ENCODE peak calls at places on chromosomes 1 and 21, in seven cellular contexts. One of them, this sample, is unnamed.

GRCh38 chr1:99661780-99662179 is 15.9 kb downstream of the PALMD start:
- DNase-seq in psoas muscle: no peak
- DNase-seq in astrocyte of the cerebellum: no peak
- DNase-seq in dorsolateral prefrontal cortex: no peak
- DNase-seq in CD8-positive, alpha-beta T cell: no peak
- DNase-seq in epithelial cell of esophagus: peak
- DNase-seq in ovary: no peak
- DNase-seq in this sample: no peak

GRCh38 chr1:9201421-9202239 is 32.9 kb upstream of the H6PD start:
- DNase-seq in astrocyte of the cerebellum: peak
- DNase-seq in CD8-positive, alpha-beta T cell: no peak
- DNase-seq in ovary: peak
- DNase-seq in psoas muscle: peak
- DNase-seq in epithelial cell of esophagus: peak
- DNase-seq in dorsolateral prefrontal cortex: no peak
- DNase-seq in this sample: no peak

GRCh38 chr1:24526940-24527542 is 24.4 kb downstream of the RCAN3 start:
- DNase-seq in epithelial cell of esophagus: peak
- DNase-seq in dorsolateral prefrontal cortex: no peak
- DNase-seq in CD8-positive, alpha-beta T cell: no peak
- DNase-seq in ovary: no peak
- DNase-seq in astrocyte of the cerebellum: no peak
- DNase-seq in psoas muscle: no peak
- DNase-seq in this sample: no peak

GRCh38 chr21:37555672-37556261 is 189.2 kb downstream of the DYRK1A start:
- DNase-seq in dorsolateral prefrontal cortex: no peak
- DNase-seq in astrocyte of the cerebellum: no peak
- DNase-seq in ovary: no peak
- DNase-seq in epithelial cell of esophagus: no peak
- DNase-seq in CD8-positive, alpha-beta T cell: no peak
- DNase-seq in psoas muscle: peak
- DNase-seq in this sample: peak

GRCh38 chr1:109369167-109369746 is 28.5 kb downstream of the SORT1 start:
- DNase-seq in psoas muscle: no peak
- DNase-seq in dorsolateral prefrontal cortex: no peak
- DNase-seq in astrocyte of the cerebellum: no peak
- DNase-seq in epithelial cell of esophagus: no peak
- DNase-seq in CD8-positive, alpha-beta T cell: no peak
- DNase-seq in ovary: no peak
- DNase-seq in this sample: no peak

GRCh38 chr21:14259669-14260458 is 43.9 kb downstream of the RBM11 start:
- DNase-seq in epithelial cell of esophagus: peak
- DNase-seq in psoas muscle: no peak
- DNase-seq in astrocyte of the cerebellum: peak
- DNase-seq in dorsolateral prefrontal cortex: no peak
- DNase-seq in CD8-positive, alpha-beta T cell: no peak
- DNase-seq in ovary: no peak
- DNase-seq in this sample: no peak

GRCh38 chr1:86137458-86137857 is 19.1 kb downstream of the COL24A1 start:
- DNase-seq in CD8-positive, alpha-beta T cell: no peak
- DNase-seq in epithelial cell of esophagus: peak
- DNase-seq in ovary: no peak
- DNase-seq in psoas muscle: no peak
- DNase-seq in dorsolateral prefrontal cortex: no peak
- DNase-seq in astrocyte of the cerebellum: peak
- DNase-seq in this sample: no peak

GRCh38 chr1:231219422-231220401 is 21.3 kb upstream of the GNPAT start:
- DNase-seq in astrocyte of the cerebellum: no peak
- DNase-seq in epithelial cell of esophagus: no peak
- DNase-seq in dorsolateral prefrontal cortex: no peak
- DNase-seq in ovary: no peak
- DNase-seq in CD8-positive, alpha-beta T cell: no peak
- DNase-seq in psoas muscle: no peak
- DNase-seq in this sample: no peak

GRCh38 chr1:204688007-204688406 is 2.5 kb upstream of the LRRN2 start:
- DNase-seq in dorsolateral prefrontal cortex: no peak
- DNase-seq in psoas muscle: no peak
- DNase-seq in astrocyte of the cerebellum: no peak
- DNase-seq in CD8-positive, alpha-beta T cell: no peak
- DNase-seq in ovary: no peak
- DNase-seq in epithelial cell of esophagus: no peak
- DNase-seq in this sample: no peak

GRCh38 chr1:34859442-34860200 is at the start of gene SMIM12:
- DNase-seq in astrocyte of the cerebellum: peak
- DNase-seq in ovary: peak
- DNase-seq in CD8-positive, alpha-beta T cell: peak
- DNase-seq in epithelial cell of esophagus: peak
- DNase-seq in dorsolateral prefrontal cortex: peak
- DNase-seq in psoas muscle: peak
- DNase-seq in this sample: peak

GRCh38 chr21:42669069-42669468 is 15.6 kb downstream of the PDE9A start:
- DNase-seq in astrocyte of the cerebellum: no peak
- DNase-seq in CD8-positive, alpha-beta T cell: no peak
- DNase-seq in psoas muscle: no peak
- DNase-seq in epithelial cell of esophagus: no peak
- DNase-seq in dorsolateral prefrontal cortex: no peak
- DNase-seq in ovary: peak
- DNase-seq in this sample: no peak

GRCh38 chr1:87961992-87962391 is 633.3 kb downstream of the LMO4 start:
- DNase-seq in dorsolateral prefrontal cortex: no peak
- DNase-seq in psoas muscle: no peak
- DNase-seq in epithelial cell of esophagus: peak
- DNase-seq in astrocyte of the cerebellum: no peak
- DNase-seq in ovary: no peak
- DNase-seq in CD8-positive, alpha-beta T cell: no peak
- DNase-seq in this sample: no peak

GRCh38 chr1:222053790-222054294 is 312.0 kb upstream of the DUSP10 start:
- DNase-seq in psoas muscle: no peak
- DNase-seq in astrocyte of the cerebellum: no peak
- DNase-seq in dorsolateral prefrontal cortex: no peak
- DNase-seq in epithelial cell of esophagus: no peak
- DNase-seq in CD8-positive, alpha-beta T cell: no peak
- DNase-seq in ovary: no peak
- DNase-seq in this sample: no peak

GRCh38 chr1:19483261-19483660 is 2.1 kb downstream of the CAPZB start:
- DNase-seq in dorsolateral prefrontal cortex: no peak
- DNase-seq in astrocyte of the cerebellum: no peak
- DNase-seq in psoas muscle: no peak
- DNase-seq in CD8-positive, alpha-beta T cell: no peak
- DNase-seq in epithelial cell of esophagus: no peak
- DNase-seq in ovary: no peak
- DNase-seq in this sample: no peak
- H3K4me3 ChIP-seq in dorsolateral prefrontal cortex: peak
- H3K4me3 ChIP-seq in astrocyte of the cerebellum: peak
- H3K4me3 ChIP-seq in psoas muscle: peak
- H3K4me3 ChIP-seq in CD8-positive, alpha-beta T cell: peak
- H3K4me3 ChIP-seq in epithelial cell of esophagus: peak
- H3K4me3 ChIP-seq in ovary: peak
- H3K4me3 ChIP-seq in this sample: peak

GRCh38 chr1:228004331-228004871 is 2.4 kb upstream of the WNT3A start:
- DNase-seq in CD8-positive, alpha-beta T cell: no peak
- DNase-seq in ovary: no peak
- DNase-seq in psoas muscle: no peak
- DNase-seq in epithelial cell of esophagus: peak
- DNase-seq in astrocyte of the cerebellum: no peak
- DNase-seq in dorsolateral prefrontal cortex: no peak
- DNase-seq in this sample: peak
- TF ChIP-seq CTCF in CD8-positive, alpha-beta T cell: no peak
- TF ChIP-seq CTCF in ovary: no peak
- TF ChIP-seq CTCF in psoas muscle: peak
- TF ChIP-seq CTCF in epithelial cell of esophagus: peak
- TF ChIP-seq CTCF in astrocyte of the cerebellum: peak
- TF ChIP-seq CTCF in dorsolateral prefrontal cortex: no peak
- TF ChIP-seq CTCF in this sample: no peak

DNA sequence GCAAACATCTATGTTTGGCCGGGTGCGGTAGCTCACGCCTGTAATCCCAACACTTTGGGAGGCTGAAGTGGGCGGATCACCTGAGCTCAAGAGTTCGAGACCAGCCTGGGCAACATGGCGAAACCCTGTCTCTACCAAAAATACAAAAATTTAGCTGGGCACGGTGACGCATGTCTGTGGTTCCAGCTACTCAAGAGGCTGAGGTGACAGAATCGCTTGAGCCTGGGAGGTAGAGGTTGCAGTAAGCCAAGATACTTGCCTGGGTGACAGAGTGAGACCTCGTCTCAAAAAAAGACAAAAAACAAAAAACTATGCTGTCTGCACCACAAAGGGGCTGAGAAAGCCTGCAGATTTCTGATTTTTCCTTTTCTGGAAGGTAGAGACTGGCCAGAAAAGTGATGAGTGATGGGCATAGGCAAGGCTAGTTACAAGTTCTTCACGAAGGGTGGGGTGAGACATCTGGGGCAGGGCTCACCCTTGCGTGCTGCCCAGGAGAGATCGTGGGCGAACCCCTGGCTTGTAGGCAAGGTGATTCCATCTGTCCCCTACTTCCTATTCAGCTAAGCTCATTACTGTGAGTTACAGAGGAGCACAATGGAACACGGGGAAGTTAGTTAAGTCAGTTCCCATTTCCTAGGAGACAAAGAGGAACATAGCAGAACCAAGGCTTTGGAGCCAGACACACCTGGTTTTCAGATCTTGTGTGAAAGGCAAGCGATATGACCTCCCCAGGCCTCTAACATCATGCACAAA is 3.2 kb downstream of the SLC2A1 start:
- DNase-seq in psoas muscle: no peak
- DNase-seq in CD8-positive, alpha-beta T cell: no peak
- DNase-seq in dorsolateral prefrontal cortex: no peak
- DNase-seq in epithelial cell of esophagus: no peak
- DNase-seq in astrocyte of the cerebellum: no peak
- DNase-seq in ovary: no peak
- DNase-seq in this sample: no peak
- H3K4me3 ChIP-seq in psoas muscle: no peak
- H3K4me3 ChIP-seq in CD8-positive, alpha-beta T cell: no peak
- H3K4me3 ChIP-seq in dorsolateral prefrontal cortex: no peak
- H3K4me3 ChIP-seq in epithelial cell of esophagus: peak
- H3K4me3 ChIP-seq in astrocyte of the cerebellum: peak
- H3K4me3 ChIP-seq in ovary: no peak
- H3K4me3 ChIP-seq in this sample: no peak

DNA sequence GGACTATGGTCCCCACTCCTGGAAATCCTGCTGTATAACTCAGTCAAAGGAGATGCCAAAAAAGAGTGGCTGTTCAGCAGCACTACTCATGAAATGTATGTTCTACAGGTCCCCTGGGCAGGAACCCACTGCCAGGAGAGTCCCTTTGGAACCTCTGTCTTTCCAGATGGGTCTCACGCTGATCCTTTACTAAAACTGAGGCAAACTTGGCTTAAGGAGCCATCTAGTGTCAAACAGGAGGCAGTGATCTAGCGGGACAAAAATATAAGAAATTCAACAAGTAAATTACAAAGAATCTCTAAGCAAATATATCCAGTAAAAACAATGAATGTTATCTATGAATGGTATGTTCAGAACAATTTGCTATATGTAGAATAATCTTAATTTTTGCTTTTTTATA is 80.5 kb upstream of the PRMT6 start:
- DNase-seq in CD8-positive, alpha-beta T cell: no peak
- DNase-seq in astrocyte of the cerebellum: no peak
- DNase-seq in epithelial cell of esophagus: no peak
- DNase-seq in dorsolateral prefrontal cortex: no peak
- DNase-seq in psoas muscle: no peak
- DNase-seq in ovary: no peak
- DNase-seq in this sample: no peak
- TF ChIP-seq CTCF in CD8-positive, alpha-beta T cell: no peak
- TF ChIP-seq CTCF in astrocyte of the cerebellum: no peak
- TF ChIP-seq CTCF in epithelial cell of esophagus: peak
- TF ChIP-seq CTCF in dorsolateral prefrontal cortex: no peak
- TF ChIP-seq CTCF in psoas muscle: no peak
- TF ChIP-seq CTCF in ovary: no peak
- TF ChIP-seq CTCF in this sample: no peak

GRCh38 chr1:245197911-245198379 is 43.2 kb downstream of the KIF26B start:
- DNase-seq in ovary: no peak
- DNase-seq in psoas muscle: no peak
- DNase-seq in dorsolateral prefrontal cortex: no peak
- DNase-seq in astrocyte of the cerebellum: no peak
- DNase-seq in CD8-positive, alpha-beta T cell: no peak
- DNase-seq in epithelial cell of esophagus: no peak
- DNase-seq in this sample: no peak
- H3K4me3 ChIP-seq in ovary: no peak
- H3K4me3 ChIP-seq in psoas muscle: no peak
- H3K4me3 ChIP-seq in dorsolateral prefrontal cortex: no peak
- H3K4me3 ChIP-seq in astrocyte of the cerebellum: no peak
- H3K4me3 ChIP-seq in CD8-positive, alpha-beta T cell: no peak
- H3K4me3 ChIP-seq in epithelial cell of esophagus: no peak
- H3K4me3 ChIP-seq in this sample: no peak

GRCh38 chr1:165943198-165943597 is 115.8 kb downstream of the UCK2 start:
- DNase-seq in CD8-positive, alpha-beta T cell: no peak
- DNase-seq in astrocyte of the cerebellum: no peak
- DNase-seq in psoas muscle: no peak
- DNase-seq in ovary: no peak
- DNase-seq in epithelial cell of esophagus: peak
- DNase-seq in dorsolateral prefrontal cortex: no peak
- DNase-seq in this sample: no peak
- TF ChIP-seq CTCF in CD8-positive, alpha-beta T cell: no peak
- TF ChIP-seq CTCF in astrocyte of the cerebellum: peak
- TF ChIP-seq CTCF in psoas muscle: no peak
- TF ChIP-seq CTCF in ovary: no peak
- TF ChIP-seq CTCF in epithelial cell of esophagus: no peak
- TF ChIP-seq CTCF in dorsolateral prefrontal cortex: no peak
- TF ChIP-seq CTCF in this sample: no peak

GRCh38 chr1:28243685-28244439 is 7.9 kb downstream of the ATP5IF1 start:
- DNase-seq in astrocyte of the cerebellum: no peak
- DNase-seq in CD8-positive, alpha-beta T cell: no peak
- DNase-seq in epithelial cell of esophagus: peak
- DNase-seq in psoas muscle: no peak
- DNase-seq in ovary: no peak
- DNase-seq in dorsolateral prefrontal cortex: no peak
- DNase-seq in this sample: no peak
- H3K4me3 ChIP-seq in astrocyte of the cerebellum: no peak
- H3K4me3 ChIP-seq in CD8-positive, alpha-beta T cell: no peak
- H3K4me3 ChIP-seq in epithelial cell of esophagus: no peak
- H3K4me3 ChIP-seq in psoas muscle: peak
- H3K4me3 ChIP-seq in ovary: no peak
- H3K4me3 ChIP-seq in dorsolateral prefrontal cortex: no peak
- H3K4me3 ChIP-seq in this sample: no peak

GRCh38 chr21:33478858-33479678 is 706 bp downstream of the TMEM50B start:
- DNase-seq in dorsolateral prefrontal cortex: peak
- DNase-seq in ovary: peak
- DNase-seq in psoas muscle: peak
- DNase-seq in epithelial cell of esophagus: peak
- DNase-seq in astrocyte of the cerebellum: no peak
- DNase-seq in CD8-positive, alpha-beta T cell: peak
- DNase-seq in this sample: no peak
- TF ChIP-seq CTCF in dorsolateral prefrontal cortex: no peak
- TF ChIP-seq CTCF in ovary: no peak
- TF ChIP-seq CTCF in psoas muscle: no peak
- TF ChIP-seq CTCF in epithelial cell of esophagus: peak
- TF ChIP-seq CTCF in astrocyte of the cerebellum: no peak
- TF ChIP-seq CTCF in CD8-positive, alpha-beta T cell: no peak
- TF ChIP-seq CTCF in this sample: no peak